ENCODE peak calls at places on chromosome 10, in six cellular contexts. Q, V, X, O, A and F are unnamed samples.

GRCh38 chr10:84095821-84096497 is 43.4 kb upstream of the GHITM start:
- DNase-seq in V (no peak), X (peak; percentile 3), Q (no peak), A (no peak), O (no peak), F (peak; percentile 13)

GRCh38 chr10:47359626-47360418 is 11.7 kb downstream of the RBP3 start:
- DNase-seq in Q (peak; percentile 23), O (peak; percentile 44), V (no peak), A (no peak), X (no peak), F (no peak)

GRCh38 chr10:23927926-23928325 is 281.0 kb upstream of the KIAA1217 start:
- DNase-seq in O (no peak), V (no peak), Q (no peak), A (no peak), X (no peak), F (no peak)

GRCh38 chr10:50582766-50583762 is 40.7 kb downstream of the SGMS1 start:
- DNase-seq in V (peak; percentile 24), Q (no peak), X (no peak), O (no peak), A (no peak), F (no peak)

GRCh38 chr10:129101232-129101980 is 365.6 kb upstream of the MGMT start:
- DNase-seq in A (no peak), X (no peak), O (no peak), V (no peak), Q (no peak), F (peak; percentile 51)

GRCh38 chr10:117268258-117268657 is 27.3 kb downstream of the SLC18A2 start:
- DNase-seq in X (no peak), O (no peak), Q (no peak), V (no peak), A (no peak), F (no peak)

GRCh38 chr10:71814923-71815411 is 36.1 kb downstream of the PSAP start:
- DNase-seq in A (no peak), V (no peak), O (no peak), X (no peak), Q (no peak), F (peak; percentile 33)

GRCh38 chr10:11881028-11881476 is 57.9 kb downstream of the PROSER2 start:
- DNase-seq in X (no peak), A (no peak), Q (no peak), V (no peak), O (no peak), F (no peak)

GRCh38 chr10:62924344-62924748 is 108.2 kb upstream of the EGR2 start:
- DNase-seq in X (no peak), A (peak; percentile 60), O (no peak), V (no peak), Q (no peak), F (no peak)

GRCh38 chr10:107732045-107732444 is 567.5 kb upstream of the SORCS1 start:
- DNase-seq in V (no peak), Q (no peak), O (no peak), X (no peak), A (no peak), F (no peak)

GRCh38 chr10:92395271-92395670 is 104.3 kb downstream of the MARCHF5 start:
- DNase-seq in Q (no peak), A (no peak), X (no peak), O (no peak), V (no peak), F (no peak)

GRCh38 chr10:29277296-29277695 is 11.6 kb upstream of the LYZL1 start:
- DNase-seq in X (no peak), V (no peak), A (no peak), O (no peak), Q (no peak), F (peak; percentile 26)

GRCh38 chr10:103693070-103693811 is 162.1 kb downstream of the SH3PXD2A start:
- DNase-seq in X (peak; percentile 74), A (no peak), Q (no peak), V (peak; percentile 40), O (no peak), F (peak; percentile 49)

GRCh38 chr10:91219371-91220193 is 881 bp upstream of the PCGF5 start:
- DNase-seq in Q (no peak), O (no peak), V (no peak), A (no peak), X (peak; percentile 73), F (no peak)

GRCh38 chr10:124378817-124379510 is 39.8 kb downstream of the OAT start:
- DNase-seq in V (peak; percentile 34), X (no peak), Q (no peak), A (no peak), O (peak; percentile 57), F (no peak)

GRCh38 chr10:107072786-107073185 is 91.7 kb downstream of the SORCS1 start:
- DNase-seq in Q (no peak), A (no peak), X (no peak), O (no peak), V (no peak), F (peak; percentile 56)

GRCh38 chr10:69716711-69717560 is 84.8 kb upstream of the COL13A1 start:
- DNase-seq in O (no peak), Q (peak; percentile 80), V (peak; percentile 84), A (no peak), X (peak; percentile 68), F (peak; percentile 62)

GRCh38 chr10:63229192-63229591 is 96.1 kb downstream of the NRBF2 start:
- DNase-seq in X (no peak), Q (no peak), O (no peak), A (no peak), V (no peak), F (no peak)

GRCh38 chr10:95819620-95820329 is 63.8 kb downstream of the ENTPD1 start:
- DNase-seq in X (peak; percentile 46), A (no peak), V (no peak), Q (no peak), O (no peak), F (no peak)

DNA sequence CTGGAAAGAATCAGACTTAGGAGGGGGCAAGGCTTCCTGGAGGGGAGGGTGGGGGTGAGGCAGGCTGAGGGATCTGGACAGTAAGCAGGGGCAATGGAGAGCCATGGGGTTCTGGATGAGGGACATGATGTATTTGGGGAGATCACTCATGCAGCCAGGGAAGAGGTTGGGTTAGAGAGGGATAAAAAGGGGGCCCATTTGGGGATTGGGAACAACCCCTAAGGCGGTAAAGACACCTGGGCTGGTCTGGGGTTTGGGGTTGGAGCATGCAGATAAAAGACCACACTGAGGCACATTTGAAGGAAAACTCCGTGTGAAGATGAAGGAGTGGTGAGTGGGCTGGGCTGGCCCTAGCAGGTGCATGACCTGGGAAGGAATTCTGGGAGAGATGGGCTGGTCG is 30.8 kb downstream of the HIF1AN start:
- DNase-seq in O (no peak), X (no peak), V (no peak), A (no peak), Q (peak; percentile 26), F (no peak)
- H3K9me3 ChIP-seq in O (no peaks in the 10 kb centered on the region), X (no peaks in the 10 kb centered on the region), V (no peaks in the 10 kb centered on the region), A (no peaks in the 10 kb centered on the region), Q (no peaks in the 10 kb centered on the region), F (no peaks in the 10 kb centered on the region)

GRCh38 chr10:100683004-100683403 is 62.4 kb upstream of the PAX2 start:
- DNase-seq in O (no peak), Q (no peak), X (no peak), A (no peak), V (no peak), F (no peak)

GRCh38 chr10:100687143-100687953 is 58.0 kb upstream of the PAX2 start:
- DNase-seq in V (no peak), X (no peak), Q (no peak), O (no peak), A (no peak), F (peak; percentile 38)

GRCh38 chr10:100684688-100685235 is 60.6 kb upstream of the PAX2 start:
- DNase-seq in A (no peak), V (no peak), Q (no peak), O (no peak), X (no peak), F (no peak)

GRCh38 chr10:100685331-100685730 is 60.1 kb upstream of the PAX2 start:
- DNase-seq in O (no peak), V (no peak), Q (no peak), X (no peak), A (no peak), F (no peak)

DNA sequence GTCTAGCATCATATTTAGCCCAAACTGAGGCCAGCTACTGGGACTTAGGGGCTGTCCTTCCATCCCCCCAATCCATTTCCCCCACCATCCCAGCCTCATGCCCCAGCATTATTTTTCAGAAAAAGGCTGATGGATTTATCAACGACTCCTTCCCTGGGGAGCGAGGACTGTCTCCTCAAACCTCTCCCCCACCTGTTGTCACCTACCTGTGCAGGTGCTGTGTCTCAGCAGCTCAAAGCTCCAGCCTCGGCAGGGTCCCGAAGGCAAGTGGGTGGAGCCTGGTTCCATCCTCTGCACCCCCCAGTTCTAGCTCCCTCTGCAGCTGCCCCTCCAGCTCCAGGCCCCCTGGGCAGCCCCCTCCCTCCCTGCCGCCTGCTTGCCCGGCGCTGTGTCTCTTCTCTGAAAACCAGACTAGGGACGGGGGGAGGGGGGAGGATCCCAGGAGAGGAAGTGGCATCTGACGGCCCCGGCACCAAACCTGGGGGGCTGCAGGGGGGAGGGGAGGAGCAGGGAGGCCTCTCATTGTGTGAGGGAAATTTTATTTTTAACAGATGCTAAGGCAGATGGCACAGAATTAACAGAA is 61.7 kb upstream of the PAX2 start:
- DNase-seq in A (no peak), V (no peak), X (no peak), Q (no peak), O (no peak), F (peak; percentile 48)
- H3K4me1 ChIP-seq in A (peaks cover 4% of the 10 kb centered on the region), V (peaks cover 4% of the 10 kb centered on the region), X (no peaks in the 10 kb centered on the region), Q (no peaks in the 10 kb centered on the region), O (peaks cover 5% of the 10 kb centered on the region), F (peaks cover 32% of the 10 kb centered on the region)

GRCh38 chr10:132550366-132551092 is 12.9 kb downstream of the INPP5A start:
- DNase-seq in V (no peak), A (no peak), Q (no peak), O (peak; percentile 59), X (no peak), F (no peak)
- H3K9me3 ChIP-seq in V (no peaks in the 10 kb centered on the region), A (no peaks in the 10 kb centered on the region), Q (no peaks in the 10 kb centered on the region), O (no peaks in the 10 kb centered on the region), X (no peaks in the 10 kb centered on the region), F (no peaks in the 10 kb centered on the region)

GRCh38 chr10:79285315-79286185 is 61.7 kb upstream of the PPIF start:
- DNase-seq in A (no peak), Q (peak; percentile 61), V (no peak), X (no peak), O (no peak), F (no peak)
- H3K4me1 ChIP-seq in A (peaks cover 1% of the 10 kb centered on the region), Q (no peaks in the 10 kb centered on the region), V (no peaks in the 10 kb centered on the region), X (peaks cover 43% of the 10 kb centered on the region), O (peaks cover 50% of the 10 kb centered on the region), F (peaks cover 59% of the 10 kb centered on the region)